ENCODE peak calls at places on chromosome 4, in seven cellular contexts. W is stomach, B is IMR-90, R is neural progenitor cell, U is A549, I is body of pancreas, C is sigmoid colon. K is an unnamed sample. For H3K4me1, the result is how much of the 10 kb centered on the place peaks cover.

GRCh38 chr4:19130836-19131235 is 1109.3 kb upstream of the LCORL start:
- DNase-seq in C (no peak), W (no peak), U (no peak), I (no peak), R (no peak), B (peak), K (no peak)

GRCh38 chr4:142547974-142548373 is 298.1 kb downstream of the INPP4B start:
- DNase-seq in R (no peak), I (no peak), W (no peak), U (no peak), C (no peak), B (peak), K (no peak)

GRCh38 chr4:12203945-12204344 is 775.3 kb upstream of the HS3ST1 start:
- DNase-seq in I (no peak), U (no peak), W (no peak), B (no peak), C (no peak), R (no peak), K (no peak)

GRCh38 chr4:184553891-184554290 is 79.5 kb upstream of the IRF2 start:
- DNase-seq in I (no peak), C (no peak), B (no peak), U (no peak), R (no peak), W (no peak), K (no peak)

GRCh38 chr4:86948276-86948675 is 13.5 kb downstream of the AFF1 start:
- DNase-seq in B (no peak), U (no peak), R (peak), W (no peak), C (no peak), I (no peak), K (no peak)

GRCh38 chr4:54513231-54513630 is 144.5 kb upstream of the KIT start:
- DNase-seq in R (no peak), C (no peak), W (no peak), U (no peak), I (no peak), B (peak), K (no peak)

GRCh38 chr4:54050214-54050904 is 14.0 kb downstream of the CHIC2 start:
- DNase-seq in U (no peak), C (no peak), W (no peak), R (no peak), B (peak), I (no peak), K (no peak)

GRCh38 chr4:955931-956381 is 17.4 kb downstream of the DGKQ start:
- DNase-seq in C (peak), I (no peak), U (no peak), W (no peak), R (no peak), B (no peak), K (no peak)

GRCh38 chr4:95255396-95256107 is 293.2 kb downstream of the UNC5C start:
- DNase-seq in C (no peak), R (no peak), B (peak), I (no peak), U (no peak), W (no peak), K (no peak)

GRCh38 chr4:39621582-39621981 is 17.1 kb downstream of the SMIM14 start:
- DNase-seq in I (peak), R (no peak), B (peak), C (no peak), W (peak), U (peak), K (no peak)

GRCh38 chr4:139963708-139964107 is 190.3 kb downstream of the MAML3 start:
- DNase-seq in W (no peak), I (no peak), B (no peak), R (no peak), U (no peak), C (no peak), K (no peak)

GRCh38 chr4:109879636-109880314 is 31.9 kb downstream of the LRIT3 start:
- DNase-seq in C (no peak), B (no peak), W (no peak), U (no peak), I (peak), R (no peak), K (no peak)

GRCh38 chr4:117284736-117285135 is 199.4 kb upstream of the TRAM1L1 start:
- DNase-seq in I (no peak), W (no peak), C (no peak), U (no peak), R (no peak), B (no peak), K (no peak)

GRCh38 chr4:141860974-141861373 is 224.6 kb downstream of the IL15 start:
- DNase-seq in U (peak), R (no peak), I (no peak), W (no peak), B (no peak), C (no peak), K (no peak)

GRCh38 chr4:94621491-94622080 is 136.2 kb upstream of the BMPR1B start:
- DNase-seq in B (peak), U (peak), W (no peak), I (peak), C (no peak), R (peak), K (no peak)

GRCh38 chr4:145218251-145218650 is 37.9 kb upstream of the OTUD4 start:
- DNase-seq in I (no peak), U (no peak), W (no peak), C (peak), B (no peak), R (no peak), K (no peak)

GRCh38 chr4:183362916-183363542 is 40.8 kb upstream of the CLDN24 start:
- DNase-seq in W (no peak), I (no peak), B (peak), R (peak), U (no peak), C (no peak), K (no peak)

GRCh38 chr4:57048590-57049304 is 61.4 kb downstream of the IGFBP7 start:
- DNase-seq in U (no peak), W (no peak), I (no peak), R (no peak), B (peak), C (no peak), K (no peak)
- H3K4me1 ChIP-seq in U (half or more), W (under half), I (under half), R (under half), B (under half), C (under half), K (under half)

GRCh38 chr4:7721984-7722551 is 217.6 kb downstream of the AFAP1 start:
- DNase-seq in I (no peak), W (no peak), R (no peak), C (no peak), B (no peak), U (peak), K (no peak)
- TF ChIP-seq CTCF in I (no peak), W (no peak), R (peak), C (no peak), B (peak), U (no peak), K (no peak)

GRCh38 chr4:16139066-16139945 is 55.5 kb upstream of the PROM1 start:
- DNase-seq in I (no peak), C (peak), W (no peak), R (no peak), B (no peak), U (no peak), K (no peak)
- H3K4me1 ChIP-seq in I (under half), C (under half), W (under half), R (under half), B (under half), U (under half), K (under half)

GRCh38 chr4:113835005-113835404 is 73.5 kb upstream of the CAMK2D start:
- DNase-seq in R (no peak), U (no peak), B (peak), C (no peak), I (no peak), W (no peak), K (no peak)
- TF ChIP-seq CTCF in R (no peak), U (no peak), B (no peak), C (no peak), I (no peak), W (no peak), K (no peak)

DNA sequence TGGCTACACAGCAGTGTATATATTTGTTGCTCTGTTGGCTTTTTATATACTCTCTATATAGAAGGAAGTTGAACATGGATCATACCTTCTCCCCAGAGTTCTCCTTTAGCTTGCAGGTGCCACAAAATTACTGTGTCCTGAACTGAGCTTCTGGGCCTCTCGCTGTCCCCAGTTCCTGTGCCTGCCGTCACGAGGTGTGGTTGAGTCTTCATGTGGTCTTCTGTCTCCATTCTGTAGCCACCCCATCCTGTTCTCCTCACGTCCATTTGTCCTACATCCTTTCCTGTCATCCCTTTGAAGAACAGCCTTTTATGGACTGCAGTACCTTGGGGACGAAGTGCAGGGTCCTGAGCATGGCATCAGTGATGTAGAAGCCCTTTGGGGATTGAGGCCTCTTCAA is 14.5 kb downstream of the TMEM131L start:
- DNase-seq in C (no peak), W (no peak), R (no peak), I (no peak), B (no peak), U (no peak), K (no peak)
- H3K4me1 ChIP-seq in C (under half), W (under half), R (under half), I (under half), B (under half), U (under half), K (under half)

DNA sequence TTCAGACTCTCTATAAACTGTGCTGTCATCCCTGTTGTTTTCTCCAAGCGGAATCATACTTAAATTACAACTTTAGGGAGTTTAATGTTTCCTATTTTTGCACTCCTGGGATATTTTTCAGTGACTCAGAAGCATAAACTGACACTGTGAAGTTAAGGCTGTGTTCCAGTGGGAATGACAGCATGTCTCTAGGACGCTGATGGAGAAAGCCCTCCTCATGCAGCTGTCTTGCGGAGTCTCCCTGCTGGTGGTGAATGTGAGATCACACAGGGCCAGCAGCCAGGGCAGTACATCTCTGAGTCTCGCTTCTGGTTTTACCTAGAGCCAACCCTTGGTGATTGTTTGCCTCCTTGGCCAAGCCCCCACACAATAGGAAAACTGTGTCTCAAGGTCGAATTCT is 53.3 kb downstream of the NFKB1 start:
- DNase-seq in B (peak), W (no peak), R (peak), I (no peak), C (peak), U (no peak), K (no peak)
- TF ChIP-seq CTCF in B (no peak), W (no peak), R (no peak), I (no peak), C (no peak), U (no peak), K (no peak)

K was measured in suprapubic skin.